ENCODE peak calls at places on chromosomes 4 and X, in six cellular contexts. Z, F, U, P, X and C are unnamed samples.

GRCh38 chrX:926991-927390 is 285.5 kb downstream of the CRLF2 start:
- DNase-seq in P (no peak), X (no peak), F (no peak), U (no peak), Z (no peak), C (no peak)

GRCh38 chr4:8419222-8420041 is 21.1 kb downstream of the ACOX3 start:
- DNase-seq in P (no peak), Z (no peak), F (no peak), U (peak; percentile 22), X (no peak), C (no peak)

GRCh38 chr4:138217567-138217966 is 24.6 kb downstream of the SLC7A11 start:
- DNase-seq in Z (no peak), P (no peak), U (no peak), X (no peak), F (no peak), C (no peak)

GRCh38 chr4:185209031-185209851 is at the start of gene SNX25:
- DNase-seq in P (peak; percentile 57), F (peak; percentile 96), Z (peak; percentile 51), X (peak; percentile 68), U (peak; percentile 82), C (peak; percentile 79)

GRCh38 chrX:17377047-17377692 is 2.2 kb downstream of the NHS start:
- DNase-seq in U (no peak), F (peak; percentile 80), P (no peak), X (no peak), Z (no peak), C (peak; percentile 17)

GRCh38 chr4:185358514-185359433 is 37.0 kb downstream of the LRP2BP start:
- DNase-seq in X (no peak), P (no peak), Z (no peak), F (no peak), U (no peak), C (no peak)

GRCh38 chrX:136147320-136147901 is at the start of gene FHL1:
- DNase-seq in F (peak; percentile 83), Z (no peak), U (no peak), X (no peak), P (no peak), C (peak; percentile 55)

GRCh38 chrX:105975382-105975781 is 63.1 kb downstream of the SERPINA7 start:
- DNase-seq in Z (no peak), P (no peak), U (no peak), X (no peak), F (no peak), C (no peak)

GRCh38 chr4:47664051-47664826 is 173.6 kb downstream of the CORIN start:
- DNase-seq in U (no peak), X (no peak), Z (no peak), P (no peak), F (no peak), C (no peak)

GRCh38 chr4:15451866-15452765 is 17.6 kb upstream of the CC2D2A start:
- DNase-seq in F (no peak), X (no peak), P (no peak), U (no peak), Z (no peak), C (no peak)

GRCh38 chrX:8323356-8323755 is 141.3 kb upstream of the VCX3B start:
- DNase-seq in Z (no peak), F (no peak), P (no peak), X (no peak), U (no peak), C (no peak)

GRCh38 chrX:56813318-56813837 is 84.3 kb downstream of the NBDY start:
- DNase-seq in X (peak; percentile 27), Z (no peak), P (peak; percentile 8), U (no peak), F (no peak), C (peak; percentile 29)

GRCh38 chr4:110619001-110619350 is 3.9 kb downstream of the PITX2 start:
- DNase-seq in F (no peak), U (no peak), Z (no peak), X (no peak), P (no peak), C (no peak)

GRCh38 chrX:30488092-30488491 is 89.5 kb downstream of the TASL start:
- DNase-seq in X (no peak), F (no peak), Z (no peak), U (no peak), P (no peak), C (no peak)

GRCh38 chr4:145298885-145299284 is 118.5 kb upstream of the OTUD4 start:
- DNase-seq in Z (no peak), F (no peak), X (no peak), P (no peak), U (no peak), C (no peak)

GRCh38 chr4:143375326-143376073 is 38.8 kb downstream of the GAB1 start:
- DNase-seq in Z (no peak), X (no peak), P (no peak), U (no peak), F (no peak), C (no peak)

GRCh38 chr4:172168888-172169287 is 355.7 kb downstream of the GALNTL6 start:
- DNase-seq in P (no peak), U (no peak), Z (no peak), F (no peak), X (no peak), C (no peak)

GRCh38 chr4:87985097-87985886 is 9.8 kb downstream of the SPP1 start:
- DNase-seq in Z (peak; percentile 15), X (no peak), U (no peak), F (peak; percentile 87), P (no peak), C (no peak)